ENCODE peak calls at places on chromosome 17, in eight cellular contexts. H, X, K, J, U, C, Q and G are unnamed samples.

GRCh38 chr17:4327638-4328037 is 38.8 kb downstream of the UBE2G1 start:
- DNase-seq in H (no peak), X (no peak), K (no peak), J (no peak), U (no peak), C (no peak), Q (no peak), G (no peak)

GRCh38 chr17:42804918-42805367 is 6.3 kb downstream of the CNTD1 start:
- DNase-seq in H (no peak), X (no peak), K (no peak), J (no peak), U (peak; percentile 98), C (no peak), Q (no peak), G (no peak)

GRCh38 chr17:48605409-48605864 is 651 bp upstream of the HOXB6 start:
- DNase-seq in H (no peak), X (no peak), K (no peak), J (peak; percentile 54), U (no peak), C (no peak), Q (no peak), G (no peak)

GRCh38 chr17:76869209-76869877 is 1.1 kb downstream of the MGAT5B start:
- DNase-seq in H (no peak), X (no peak), K (no peak), J (no peak), U (no peak), C (no peak), Q (no peak), G (no peak)

GRCh38 chr17:65489413-65490170 is 71.9 kb downstream of the AXIN2 start:
- DNase-seq in H (no peak), X (no peak), K (no peak), J (no peak), U (no peak), C (no peak), Q (no peak), G (no peak)

GRCh38 chr17:50710650-50711049 is 2.9 kb upstream of the ANKRD40 start:
- DNase-seq in H (no peak), X (no peak), K (no peak), J (no peak), U (no peak), C (no peak), Q (no peak), G (no peak)

GRCh38 chr17:4583796-4584124 is 569 bp upstream of the SMTNL2 start:
- DNase-seq in H (no peak), X (no peak), K (peak; percentile 18), J (no peak), U (no peak), C (no peak), Q (no peak), G (no peak)

GRCh38 chr17:83203073-83203471 is 123.7 kb downstream of the METRNL start:
- DNase-seq in H (peak; percentile 63), X (no peak), K (peak; percentile 19), J (peak; percentile 30), U (no peak), C (peak; percentile 82), Q (peak; percentile 69), G (no peak)

GRCh38 chr17:20170085-20170484 is 160.9 kb downstream of the SPECC1 start:
- DNase-seq in H (no peak), X (no peak), K (no peak), J (no peak), U (no peak), C (no peak), Q (no peak), G (no peak)

GRCh38 chr17:27473748-27474609 is 17.7 kb downstream of the KSR1 start:
- DNase-seq in H (peak; percentile 57), X (no peak), K (peak; percentile 84), J (no peak), U (peak; percentile 93), C (peak; percentile 72), Q (peak; percentile 63), G (no peak)
- H3K4me3 ChIP-seq in H (no peak overlapping the region), X (no peak overlapping the region), K (no peak overlapping the region), J (no peak overlapping the region), U (no peak overlapping the region), C (no peak overlapping the region), Q (no peak overlapping the region), G (no peak overlapping the region)

DNA sequence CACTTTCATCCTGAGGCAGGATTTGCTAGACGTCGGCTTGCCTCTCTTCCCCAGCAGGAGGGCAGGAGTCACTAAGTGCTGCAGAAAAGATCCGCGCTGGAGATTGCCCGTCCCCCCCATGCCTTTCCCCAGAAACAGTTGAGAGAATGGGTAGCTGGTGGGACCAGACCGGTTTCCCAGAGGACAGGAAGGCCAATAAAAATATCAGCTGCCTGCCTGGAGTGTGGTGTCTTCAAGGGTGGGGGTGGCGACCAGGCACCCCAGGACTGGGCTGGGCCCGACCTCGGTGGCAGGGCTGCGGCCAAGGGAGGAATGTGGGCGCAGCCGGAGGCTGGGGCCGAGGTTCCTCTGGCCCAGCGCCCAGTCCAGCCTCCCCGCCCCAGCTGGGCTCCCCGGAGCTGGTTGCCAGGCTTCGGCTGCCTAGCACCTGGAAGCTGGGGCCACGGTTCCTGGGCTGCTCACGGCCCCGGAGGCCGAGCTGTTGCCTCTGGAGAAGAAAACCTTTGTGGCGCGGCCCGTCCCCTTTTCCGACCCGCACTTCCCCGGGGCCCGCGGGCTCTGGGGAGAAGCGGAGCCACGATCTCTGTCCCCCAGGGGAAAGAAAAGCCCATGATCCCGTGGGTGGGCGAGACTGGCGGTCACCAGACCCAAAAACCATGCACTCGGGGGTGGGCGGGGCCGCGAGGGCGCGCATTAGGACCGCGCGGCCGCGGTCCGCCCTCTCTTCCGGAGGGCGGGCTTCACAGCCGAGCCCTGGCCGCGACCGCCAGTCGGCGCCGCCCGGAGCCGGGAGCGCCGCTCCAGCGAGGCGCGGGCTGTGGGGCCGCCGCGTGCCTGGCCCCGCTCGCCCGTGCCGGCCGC is at the start of gene TRAF4:
- DNase-seq in H (peak; percentile 79), X (peak; percentile 70), K (peak; percentile 63), J (peak; percentile 92), U (peak; percentile 79), C (peak; percentile 89), Q (peak; percentile 79), G (no peak)
- TF ChIP-seq CTCF in H (no peak), X (no peak), K (no peak), J (no peak), U (peak; percentile 42), C (peak; percentile 17), Q (peak; percentile 44), G (no peak)

GRCh38 chr17:67293251-67294203 is 48.5 kb upstream of the HELZ start:
- DNase-seq in H (peak; percentile 65), X (no peak), K (peak; percentile 54), J (peak; percentile 74), U (no peak), C (peak; percentile 80), Q (peak; percentile 78), G (no peak)
- H3K4me3 ChIP-seq in H (no peak overlapping the region), X (no peak overlapping the region), K (no peak overlapping the region), J (no peak overlapping the region), U (no peak overlapping the region), C (no peak overlapping the region), Q (no peak overlapping the region), G (peak overlapping the region; percentile 30)

DNA sequence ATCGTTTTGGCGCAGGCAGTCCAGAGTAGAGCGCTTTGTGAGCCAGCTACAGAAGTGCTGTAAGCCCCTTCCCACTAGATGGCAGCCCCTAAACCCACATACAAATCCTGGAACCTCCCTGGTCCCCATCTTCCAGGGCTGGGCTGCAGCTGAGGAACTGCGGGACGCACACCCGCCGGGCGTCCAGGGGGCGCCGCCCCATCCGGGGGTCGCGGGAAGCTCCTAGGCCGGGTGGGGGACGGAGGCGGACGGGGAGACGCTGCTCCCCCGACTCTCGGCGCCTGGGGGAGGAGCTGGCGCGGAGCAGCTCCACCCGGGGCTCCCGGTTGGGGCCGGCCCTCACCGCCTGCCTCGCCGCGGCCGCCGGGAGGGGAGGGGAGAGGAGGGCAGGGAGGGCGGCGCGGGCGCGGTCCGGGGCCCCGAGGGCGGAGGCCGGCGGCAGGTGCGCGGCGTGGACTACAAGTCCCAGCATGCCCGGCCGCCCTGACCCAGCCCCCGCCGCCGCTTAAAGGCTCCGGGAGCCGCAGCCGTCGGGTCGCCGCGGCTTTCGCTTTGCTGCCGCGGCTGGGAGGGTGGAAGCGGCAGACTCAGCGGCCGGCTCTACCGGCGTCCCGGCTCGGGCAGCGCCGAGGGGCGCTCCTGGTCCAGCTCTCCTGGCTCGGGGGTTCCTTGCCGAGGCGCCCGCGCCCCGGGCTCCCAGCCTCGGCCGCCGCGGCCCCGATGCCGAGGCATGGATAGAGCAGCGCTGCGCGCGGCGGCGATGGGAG is at the start of gene KSR1:
- DNase-seq in H (peak; percentile 83), X (peak; percentile 60), K (peak; percentile 78), J (peak; percentile 87), U (no peak), C (peak; percentile 93), Q (peak; percentile 89), G (no peak)
- TF ChIP-seq CTCF in H (no peak), X (peak; percentile 66), K (peak; percentile 39), J (no peak), U (no peak), C (peak; percentile 52), Q (peak; percentile 20), G (peak; percentile 44)

GRCh38 chr17:10156579-10157488 is 41.6 kb downstream of the GAS7 start:
- DNase-seq in H (peak; percentile 57), X (no peak), K (no peak), J (peak; percentile 37), U (no peak), C (peak; percentile 84), Q (peak; percentile 65), G (no peak)
- H3K4me3 ChIP-seq in H (no peak overlapping the region), X (no peak overlapping the region), K (no peak overlapping the region), J (no peak overlapping the region), U (no peak overlapping the region), C (no peak overlapping the region), Q (no peak overlapping the region), G (no peak overlapping the region)